ENCODE peak calls at places on chromosome 11, in ten cellular contexts. F is AG04450, W is ovary, G is stomach, E is right cardiac atrium, J is left ventricle myocardium inferior, T is body of pancreas, R is hepatocyte, S is cardiac muscle cell, L is upper lobe of right lung. H is an unnamed sample.

GRCh38 chr11:42077794-42078193 is 618.3 kb upstream of the LRRC4C start:
- DNase-seq in F (no peak), W (no peak), G (no peak), E (no peak), J (no peak), T (no peak), R (no peak), S (no peak), L (no peak), H (no peak)

GRCh38 chr11:914747-915493 is 4.3 kb upstream of the CHID1 start:
- DNase-seq in F (no peak), W (no peak), G (peak; percentile 50), E (peak; percentile 69), J (peak; percentile 63), T (peak; percentile 28), R (no peak), S (no peak), L (peak; percentile 79), H (no peak)

GRCh38 chr11:66316849-66317251 is at the start of gene CD248:
- DNase-seq in F (no peak), W (peak; percentile 82), G (no peak), E (peak; percentile 86), J (peak; percentile 87), T (peak; percentile 40), R (peak; percentile 84), S (peak; percentile 89), L (peak; percentile 76), H (no peak)

GRCh38 chr11:13963949-13964770 is 1.6 kb downstream of the SPON1 start:
- DNase-seq in F (no peak), W (peak; percentile 50), G (no peak), E (peak; percentile 59), J (peak; percentile 18), T (no peak), R (peak; percentile 60), S (peak; percentile 31), L (peak; percentile 70), H (peak; percentile 83)

GRCh38 chr11:120391297-120391696 is 55.1 kb downstream of the ARHGEF12 start:
- DNase-seq in F (no peak), W (no peak), G (no peak), E (no peak), J (no peak), T (no peak), R (peak; percentile 61), S (peak; percentile 19), L (no peak), H (no peak)

GRCh38 chr11:558503-558902 is 2.0 kb downstream of the LMNTD2 start:
- DNase-seq in F (no peak), W (no peak), G (no peak), E (peak; percentile 12), J (no peak), T (no peak), R (no peak), S (no peak), L (no peak), H (no peak)

GRCh38 chr11:88284306-88285057 is 53.1 kb downstream of the CTSC start:
- DNase-seq in F (no peak), W (no peak), G (no peak), E (no peak), J (no peak), T (no peak), R (no peak), S (peak; percentile 19), L (no peak), H (no peak)

GRCh38 chr11:46351606-46352005 is 4.3 kb downstream of the DGKZ start:
- DNase-seq in F (no peak), W (no peak), G (no peak), E (no peak), J (no peak), T (peak; percentile 67), R (no peak), S (no peak), L (no peak), H (no peak)

GRCh38 chr11:3164540-3165151 is 464 bp downstream of the OSBPL5 start:
- DNase-seq in F (no peak), W (peak; percentile 46), G (no peak), E (peak; percentile 34), J (peak; percentile 18), T (peak; percentile 7), R (no peak), S (no peak), L (peak; percentile 66), H (no peak)

GRCh38 chr11:3165916-3166267 is 782 bp upstream of the OSBPL5 start:
- DNase-seq in F (no peak), W (no peak), G (no peak), E (peak; percentile 8), J (no peak), T (no peak), R (no peak), S (peak; percentile 0), L (no peak), H (no peak)

GRCh38 chr11:3166268-3167142 is 1.4 kb upstream of the OSBPL5 start:
- DNase-seq in F (no peak), W (no peak), G (no peak), E (peak; percentile 19), J (peak; percentile 10), T (no peak), R (no peak), S (no peak), L (peak; percentile 60), H (peak; percentile 52)

GRCh38 chr11:3164138-3164539 is 971 bp downstream of the OSBPL5 start:
- DNase-seq in F (no peak), W (peak; percentile 55), G (no peak), E (peak; percentile 21), J (peak; percentile 27), T (peak; percentile 7), R (no peak), S (no peak), L (no peak), H (no peak)

GRCh38 chr11:3165152-3165705 is at the start of gene OSBPL5:
- DNase-seq in F (peak; percentile 23), W (peak; percentile 83), G (peak; percentile 79), E (peak; percentile 84), J (peak; percentile 87), T (peak; percentile 85), R (peak; percentile 83), S (peak; percentile 79), L (peak; percentile 89), H (peak; percentile 51)
- H3K4me3 ChIP-seq in F (peak within 1 kb of the TSS; percentile 89), W (peak within 1 kb of the TSS; percentile 38), G (peak within 1 kb of the TSS; percentile 89), E (peak within 1 kb of the TSS; percentile 94), J (peak within 1 kb of the TSS; percentile 88), T (peak within 1 kb of the TSS; percentile 55), R (peak within 1 kb of the TSS; percentile 83), S (peak within 1 kb of the TSS; percentile 65), L (peak within 1 kb of the TSS; percentile 78), H (peak within 1 kb of the TSS; percentile 70)

GRCh38 chr11:17636721-17637120 is 82.7 kb upstream of the MYOD1 start:
- DNase-seq in F (no peak), W (no peak), G (no peak), E (no peak), J (no peak), T (no peak), R (no peak), S (no peak), L (no peak), H (no peak)
- H3K27ac ChIP-seq in F (no peak overlapping the region), W (no peak overlapping the region), G (no peak overlapping the region), E (no peak overlapping the region), J (no peak overlapping the region), T (no peak overlapping the region), R (no peak overlapping the region), S (no peak overlapping the region), L (no peak overlapping the region), H (no peak overlapping the region)

GRCh38 chr11:115716080-115716479 is 211.9 kb upstream of the CADM1 start:
- DNase-seq in F (no peak), W (no peak), G (no peak), E (no peak), J (no peak), T (no peak), R (no peak), S (no peak), L (no peak), H (no peak)

GRCh38 chr11:115715371-115715770 is 211.2 kb upstream of the CADM1 start:
- DNase-seq in F (no peak), W (no peak), G (no peak), E (no peak), J (no peak), T (no peak), R (no peak), S (no peak), L (no peak), H (no peak)

GRCh38 chr11:115716577-115717214 is 212.5 kb upstream of the CADM1 start:
- DNase-seq in F (no peak), W (no peak), G (no peak), E (peak; percentile 47), J (no peak), T (no peak), R (no peak), S (no peak), L (no peak), H (no peak)

GRCh38 chr11:115718945-115719344 is 214.7 kb upstream of the CADM1 start:
- DNase-seq in F (no peak), W (no peak), G (no peak), E (no peak), J (no peak), T (no peak), R (no peak), S (no peak), L (no peak), H (peak; percentile 48)

DNA sequence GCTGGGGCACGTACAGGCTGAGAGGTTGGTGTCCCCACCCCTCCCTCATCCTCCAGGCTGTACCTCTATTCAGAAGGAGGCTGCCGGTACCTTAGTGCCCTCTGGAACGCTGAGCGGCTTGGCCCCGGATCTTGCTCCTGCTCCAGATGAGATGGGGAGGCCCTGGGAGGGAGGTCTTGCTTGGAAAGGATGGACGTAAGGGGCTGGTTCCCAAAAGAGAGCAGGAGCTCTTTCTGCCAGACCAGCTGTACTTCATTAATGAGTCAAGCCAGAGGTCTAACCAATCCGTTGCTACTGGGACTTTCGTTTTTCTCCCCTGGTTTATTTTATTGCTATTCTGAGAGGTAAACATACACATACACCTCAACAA is 213.0 kb upstream of the CADM1 start:
- DNase-seq in F (peak; percentile 21), W (no peak), G (no peak), E (peak; percentile 53), J (no peak), T (no peak), R (no peak), S (no peak), L (no peak), H (no peak)
- H3K4me3 ChIP-seq in F (no peak overlapping the region), W (no peak overlapping the region), G (no peak overlapping the region), E (no peak overlapping the region), J (peak overlapping the region; percentile 42), T (no peak overlapping the region), R (no peak overlapping the region), S (no peak overlapping the region), L (no peak overlapping the region), H (no peak overlapping the region)

GRCh38 chr11:3020011-3020410 is 27.9 kb upstream of the NAP1L4 start:
- DNase-seq in F (no peak), W (no peak), G (no peak), E (no peak), J (no peak), T (no peak), R (no peak), S (no peak), L (no peak), H (no peak)

GRCh38 chr11:3022300-3022967 is 30.3 kb upstream of the NAP1L4 start:
- DNase-seq in F (peak; percentile 20), W (no peak), G (no peak), E (no peak), J (no peak), T (no peak), R (no peak), S (no peak), L (no peak), H (no peak)

GRCh38 chr11:3021125-3021524 is 29.0 kb upstream of the NAP1L4 start:
- DNase-seq in F (no peak), W (no peak), G (peak; percentile 72), E (no peak), J (no peak), T (peak; percentile 79), R (peak; percentile 68), S (peak; percentile 64), L (no peak), H (peak; percentile 76)

GRCh38 chr11:3026803-3027202 is 30.4 kb downstream of the CARS1 start:
- DNase-seq in F (no peak), W (no peak), G (no peak), E (no peak), J (no peak), T (no peak), R (no peak), S (no peak), L (no peak), H (no peak)

GRCh38 chr11:3022982-3023381 is 30.9 kb upstream of the NAP1L4 start:
- DNase-seq in F (peak; percentile 13), W (no peak), G (no peak), E (no peak), J (no peak), T (no peak), R (peak; percentile 30), S (no peak), L (no peak), H (no peak)
- H3K27ac ChIP-seq in F (peak overlapping the region; percentile 80), W (no peak overlapping the region), G (no peak overlapping the region), E (no peak overlapping the region), J (no peak overlapping the region), T (no peak overlapping the region), R (no peak overlapping the region), S (no peak overlapping the region), L (no peak overlapping the region), H (no peak overlapping the region)